ENCODE peak calls at places on chromosomes 4 and X, in eight cellular contexts. R, Z, U, C, Q, A, W and D are unnamed samples.
A peak's percentile ranks its signal among the peaks of the same experiment; 100 is the strongest.

GRCh38 chr4:12053951-12054350 is 625.3 kb upstream of the HS3ST1 start:
- DNase-seq in R (no peak), Z (no peak), U (no peak), C (no peak), Q (no peak), A (no peak), W (no peak), D (no peak)

GRCh38 chr4:8255698-8256441 is 13.7 kb upstream of the HTRA3 start:
- DNase-seq in R (no peak), Z (no peak), U (no peak), C (no peak), Q (no peak), A (peak; percentile 38), W (no peak), D (no peak)

GRCh38 chr4:139144911-139145551 is 32.0 kb downstream of the ELF2 start:
- DNase-seq in R (no peak), Z (no peak), U (peak; percentile 62), C (peak; percentile 4), Q (no peak), A (no peak), W (no peak), D (no peak)

GRCh38 chr4:135244605-135245146 is 1043.1 kb upstream of the PABPC4L start:
- DNase-seq in R (peak; percentile 20), Z (no peak), U (no peak), C (no peak), Q (no peak), A (no peak), W (no peak), D (no peak)

GRCh38 chrX:120763269-120763668 is 112.4 kb downstream of the CT47B1 start:
- DNase-seq in R (no peak), Z (no peak), U (no peak), C (no peak), Q (no peak), A (no peak), W (no peak), D (no peak)

GRCh38 chr4:170723171-170723570 is 633.4 kb upstream of the AADAT start:
- DNase-seq in R (no peak), Z (no peak), U (peak; percentile 5), C (no peak), Q (no peak), A (no peak), W (no peak), D (no peak)

GRCh38 chr4:85603437-85604336 is 128.7 kb downstream of the ARHGAP24 start:
- DNase-seq in R (peak; percentile 7), Z (no peak), U (no peak), C (no peak), Q (no peak), A (no peak), W (no peak), D (no peak)

GRCh38 chr4:1043658-1044468 is 32.4 kb downstream of the FGFRL1 start:
- DNase-seq in R (peak; percentile 99), Z (peak; percentile 76), U (peak; percentile 100), C (no peak), Q (peak; percentile 82), A (peak; percentile 96), W (no peak), D (peak; percentile 95)

GRCh38 chr4:107069049-107069448 is 32.9 kb upstream of the DKK2 start:
- DNase-seq in R (peak; percentile 74), Z (no peak), U (peak; percentile 87), C (no peak), Q (no peak), A (no peak), W (no peak), D (no peak)

GRCh38 chr4:13529130-13529919 is 15.0 kb downstream of the NKX3-2 start:
- DNase-seq in R (no peak), Z (no peak), U (no peak), C (no peak), Q (no peak), A (peak; percentile 3), W (no peak), D (no peak)